ENCODE peak calls at places on chromosome 13, in ten cellular contexts. D is neural progenitor cell; Z is ovary; N is left ventricle myocardium inferior; Y is fibroblast of lung; B is H9; F is transverse colon; C is hepatocyte; T is uterus; W is CD4-positive, CD25-positive, alpha-beta regulatory T cell. S is an unnamed sample.
A peak's percentile ranks its signal among the peaks of the same experiment; 100 is the strongest.

GRCh38 chr13:100022798-100023197 is 41.2 kb downstream of the ZIC2 start:
- DNase-seq in N (no peak), Y (no peak), B (no peak), F (no peak), W (no peak), D (no peak), C (no peak), Z (no peak), T (no peak), S (no peak)

GRCh38 chr13:84037937-84038464 is 155.7 kb upstream of the SLITRK1 start:
- DNase-seq in T (no peak), W (no peak), Y (no peak), C (no peak), B (no peak), D (peak; percentile 59), N (no peak), Z (no peak), F (no peak), S (no peak)

GRCh38 chr13:99617474-99618255 is 116.4 kb downstream of the TM9SF2 start:
- DNase-seq in B (peak; percentile 66), N (no peak), Z (peak; percentile 58), F (peak; percentile 21), Y (peak; percentile 35), T (peak; percentile 37), C (peak; percentile 86), D (peak; percentile 83), W (no peak), S (no peak)

GRCh38 chr13:72412481-72412880 is 314.9 kb downstream of the MZT1 start:
- DNase-seq in T (no peak), W (no peak), F (no peak), Y (no peak), D (no peak), Z (no peak), C (no peak), B (no peak), N (no peak), S (no peak)

GRCh38 chr13:99501952-99502310 is 659 bp downstream of the TM9SF2 start:
- DNase-seq in B (no peak), Y (peak; percentile 29), Z (peak; percentile 23), N (no peak), F (peak; percentile 43), D (no peak), W (peak; percentile 23), T (no peak), C (peak; percentile 55), S (no peak)

GRCh38 chr13:105048685-105049084 is 1486.8 kb downstream of the EFNB2 start:
- DNase-seq in Z (no peak), W (no peak), F (no peak), Y (no peak), B (no peak), N (no peak), D (no peak), C (no peak), T (no peak), S (no peak)

GRCh38 chr13:73591861-73592260 is 533.1 kb downstream of the KLF5 start:
- DNase-seq in Z (no peak), B (no peak), W (no peak), T (no peak), D (no peak), C (no peak), N (no peak), F (no peak), Y (no peak), S (no peak)

GRCh38 chr13:50127017-50127725 is 111.9 kb downstream of the KCNRG start:
- DNase-seq in T (peak; percentile 49), B (peak; percentile 58), N (peak; percentile 58), W (peak; percentile 52), Z (peak; percentile 59), D (peak; percentile 75), Y (peak; percentile 33), F (peak; percentile 65), C (peak; percentile 72), S (peak; percentile 71)

GRCh38 chr13:29104461-29104860 is 284.3 kb downstream of the MTUS2 start:
- DNase-seq in Y (no peak), W (no peak), Z (no peak), F (no peak), C (no peak), T (no peak), N (no peak), B (no peak), D (no peak), S (no peak)
- H3K9me3 ChIP-seq in Y (no peaks in the 10 kb centered on the region), W (no peaks in the 10 kb centered on the region), Z (no peaks in the 10 kb centered on the region), F (no peaks in the 10 kb centered on the region), C (no peaks in the 10 kb centered on the region), T (no peaks in the 10 kb centered on the region), N (no peaks in the 10 kb centered on the region), B (no peaks in the 10 kb centered on the region), D (no peaks in the 10 kb centered on the region), S (no peaks in the 10 kb centered on the region)

GRCh38 chr13:54640719-54641118 is 1612.1 kb downstream of the OLFM4 start:
- DNase-seq in F (no peak), W (no peak), N (no peak), Y (no peak), B (no peak), T (no peak), D (peak; percentile 16), Z (no peak), C (no peak), S (no peak)
- H3K9me3 ChIP-seq in F (no peaks in the 10 kb centered on the region), W (peaks cover 4% of the 10 kb centered on the region), N (no peaks in the 10 kb centered on the region), Y (no peaks in the 10 kb centered on the region), B (no peaks in the 10 kb centered on the region), T (no peaks in the 10 kb centered on the region), D (no peaks in the 10 kb centered on the region), Z (no peaks in the 10 kb centered on the region), C (no peaks in the 10 kb centered on the region), S (no peaks in the 10 kb centered on the region)

GRCh38 chr13:21948781-21949474 is 278.1 kb downstream of the FGF9 start:
- DNase-seq in Y (no peak), N (no peak), W (no peak), T (no peak), D (no peak), B (no peak), F (no peak), C (no peak), Z (no peak), S (no peak)

GRCh38 chr13:21944610-21945009 is 273.7 kb downstream of the FGF9 start:
- DNase-seq in C (no peak), T (no peak), B (no peak), Y (no peak), D (no peak), W (no peak), Z (no peak), F (no peak), N (no peak), S (no peak)

GRCh38 chr13:21949818-21950429 is 279.1 kb downstream of the FGF9 start:
- DNase-seq in Z (no peak), N (no peak), B (no peak), F (no peak), C (no peak), W (no peak), D (no peak), T (no peak), Y (no peak), S (no peak)

GRCh38 chr13:21945195-21945594 is 274.3 kb downstream of the FGF9 start:
- DNase-seq in Z (no peak), T (no peak), D (no peak), C (no peak), N (no peak), B (no peak), Y (no peak), W (no peak), F (no peak), S (no peak)
- H3K9me3 ChIP-seq in Z (no peaks in the 10 kb centered on the region), T (no peaks in the 10 kb centered on the region), D (peaks cover 11% of the 10 kb centered on the region), C (no peaks in the 10 kb centered on the region), N (peaks cover 26% of the 10 kb centered on the region), B (peaks cover 31% of the 10 kb centered on the region), Y (no peaks in the 10 kb centered on the region), W (peaks cover 6% of the 10 kb centered on the region), F (peaks cover 24% of the 10 kb centered on the region), S (no peaks in the 10 kb centered on the region)

GRCh38 chr13:19305434-19305833 is 123.8 kb upstream of the TUBA3C start:
- DNase-seq in Y (no peak), T (no peak), Z (no peak), C (no peak), D (no peak), B (no peak), F (no peak), W (no peak), N (no peak), S (no peak)
- H3K9me3 ChIP-seq in Y (no peaks in the 10 kb centered on the region), T (no peaks in the 10 kb centered on the region), Z (no peaks in the 10 kb centered on the region), C (no peaks in the 10 kb centered on the region), D (peaks cover 20% of the 10 kb centered on the region), B (peaks cover 62% of the 10 kb centered on the region), F (peaks cover 7% of the 10 kb centered on the region), W (peaks cover 2% of the 10 kb centered on the region), N (peaks cover 6% of the 10 kb centered on the region), S (no peaks in the 10 kb centered on the region)

GRCh38 chr13:80528733-80529132 is 187.8 kb upstream of the SPRY2 start:
- DNase-seq in C (no peak), W (no peak), D (no peak), Y (no peak), F (no peak), N (no peak), Z (no peak), B (no peak), T (no peak), S (no peak)
- H3K9me3 ChIP-seq in C (no peaks in the 10 kb centered on the region), W (no peaks in the 10 kb centered on the region), D (no peaks in the 10 kb centered on the region), Y (no peaks in the 10 kb centered on the region), F (no peaks in the 10 kb centered on the region), N (peaks cover 24% of the 10 kb centered on the region), Z (no peaks in the 10 kb centered on the region), B (no peaks in the 10 kb centered on the region), T (no peaks in the 10 kb centered on the region), S (peaks cover 8% of the 10 kb centered on the region)

GRCh38 chr13:40958655-40959054 is 60.5 kb downstream of the ELF1 start:
- DNase-seq in N (no peak), Y (no peak), B (no peak), D (no peak), C (no peak), T (no peak), Z (no peak), W (no peak), F (no peak), S (no peak)

GRCh38 chr13:40961224-40961623 is 57.9 kb downstream of the ELF1 start:
- DNase-seq in D (no peak), Z (no peak), C (no peak), Y (no peak), F (no peak), B (no peak), N (no peak), T (no peak), W (no peak), S (no peak)

GRCh38 chr13:40963927-40964326 is 55.2 kb downstream of the ELF1 start:
- DNase-seq in B (no peak), F (no peak), N (no peak), Z (no peak), C (peak; percentile 25), W (no peak), Y (peak; percentile 62), D (no peak), T (no peak), S (no peak)

GRCh38 chr13:40961826-40962225 is 57.3 kb downstream of the ELF1 start:
- DNase-seq in F (no peak), W (no peak), B (no peak), D (no peak), Z (no peak), C (no peak), N (no peak), Y (no peak), T (no peak), S (no peak)

DNA sequence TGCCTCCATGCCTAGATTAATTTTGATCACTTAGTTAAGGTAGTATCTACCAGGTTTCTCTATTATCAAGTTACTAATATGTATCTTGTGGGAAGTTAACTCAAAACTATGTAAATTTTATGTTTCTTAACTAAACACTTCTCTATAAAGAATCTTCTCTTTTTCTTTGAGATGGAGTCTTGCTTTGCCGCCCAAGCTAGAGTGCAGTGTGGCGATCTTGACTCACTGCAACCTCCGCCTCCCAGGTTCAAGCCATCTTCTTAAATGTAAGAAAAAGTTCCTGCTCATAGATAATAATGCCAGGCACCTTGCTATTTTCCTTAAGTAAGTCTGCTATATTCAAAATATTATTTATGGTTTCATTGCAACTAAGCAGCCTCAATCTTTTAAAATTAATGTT is 58.4 kb downstream of the ELF1 start:
- DNase-seq in C (no peak), N (no peak), T (no peak), Y (no peak), F (no peak), W (no peak), D (no peak), Z (no peak), B (no peak), S (no peak)
- H3K9me3 ChIP-seq in C (no peaks in the 10 kb centered on the region), N (no peaks in the 10 kb centered on the region), T (no peaks in the 10 kb centered on the region), Y (no peaks in the 10 kb centered on the region), F (no peaks in the 10 kb centered on the region), W (no peaks in the 10 kb centered on the region), D (no peaks in the 10 kb centered on the region), Z (no peaks in the 10 kb centered on the region), B (no peaks in the 10 kb centered on the region), S (no peaks in the 10 kb centered on the region)

S was measured in psoas muscle.